ENCODE peak calls at places on chromosome 4, in six cellular contexts. R is aorta; P is neuronal stem cell; S is CD8-positive, alpha-beta T cell; V is adrenal gland; A is endodermal cell. K is an unnamed sample.
A peak's percentile ranks its signal among the peaks of the same experiment; 100 is the strongest.

GRCh38 chr4:19623866-19624265 is 627.8 kb upstream of the SLIT2 start:
- DNase-seq in A (no peak), V (no peak), P (no peak), S (no peak), R (no peak), K (no peak)

GRCh38 chr4:154367659-154368058 is 123.9 kb downstream of the DCHS2 start:
- DNase-seq in P (no peak), S (no peak), R (no peak), A (no peak), V (no peak), K (no peak)

GRCh38 chr4:94504545-94504944 is 52.8 kb downstream of the PDLIM5 start:
- DNase-seq in A (no peak), R (no peak), V (no peak), P (no peak), S (no peak), K (no peak)

GRCh38 chr4:17889692-17890091 is 78.9 kb downstream of the NCAPG start:
- DNase-seq in S (no peak), P (no peak), R (no peak), A (no peak), V (no peak), K (no peak)

GRCh38 chr4:109811707-109812106 is 3.9 kb upstream of the GAR1 start:
- DNase-seq in S (no peak), P (no peak), A (no peak), V (no peak), R (no peak), K (no peak)

GRCh38 chr4:124590480-124590879 is 122.1 kb downstream of the ANKRD50 start:
- DNase-seq in S (no peak), V (no peak), A (no peak), R (no peak), P (no peak), K (no peak)

GRCh38 chr4:104524026-104524425 is 29.3 kb upstream of the CXXC4 start:
- DNase-seq in R (no peak), S (no peak), P (no peak), A (no peak), V (no peak), K (no peak)

GRCh38 chr4:13911256-13911655 is 283.7 kb upstream of the BOD1L1 start:
- DNase-seq in S (no peak), A (no peak), R (no peak), V (no peak), P (no peak), K (no peak)

GRCh38 chr4:123616970-123617392 is 220.4 kb downstream of the SPRY1 start:
- DNase-seq in A (no peak), P (no peak), V (peak; percentile 70), S (peak; percentile 7), R (no peak), K (no peak)

GRCh38 chr4:98601719-98602118 is 56.7 kb downstream of the TSPAN5 start:
- DNase-seq in R (no peak), A (no peak), P (no peak), V (no peak), S (no peak), K (no peak)

GRCh38 chr4:109359040-109359646 is 56.7 kb upstream of the COL25A1 start:
- DNase-seq in A (no peak), P (no peak), R (no peak), V (no peak), S (no peak), K (no peak)

DNA sequence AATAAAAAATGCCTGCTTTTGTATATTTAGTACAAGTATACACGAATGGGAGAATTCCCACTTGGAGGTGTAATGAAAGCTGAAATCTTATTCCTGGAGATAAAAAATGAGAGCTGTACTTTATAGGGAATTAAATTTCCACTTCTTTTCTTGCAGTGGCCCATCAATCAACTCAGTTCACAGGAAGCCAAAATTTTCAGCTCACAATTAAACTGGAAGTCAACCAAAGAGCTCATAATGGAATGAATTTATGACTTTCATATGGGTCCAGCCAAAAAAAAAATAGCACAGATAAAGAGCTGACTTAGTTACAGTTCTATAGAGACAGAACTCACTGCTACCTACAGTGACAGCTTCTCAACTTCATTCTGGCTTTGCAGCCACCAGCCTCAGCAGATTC is 115.2 kb upstream of the TBC1D9 start:
- DNase-seq in S (no peak), P (no peak), V (no peak), R (no peak), A (no peak), K (no peak)
- H3K27me3 ChIP-seq in S (no peaks in the 10 kb centered on the region), P (no peaks in the 10 kb centered on the region), V (no peaks in the 10 kb centered on the region), R (no peaks in the 10 kb centered on the region), A (peaks cover 9% of the 10 kb centered on the region), K (no peaks in the 10 kb centered on the region)

GRCh38 chr4:53514509-53514908 is 76.8 kb downstream of the LNX1 start:
- DNase-seq in S (no peak), V (no peak), P (no peak), R (no peak), A (no peak), K (no peak)
- H3K27me3 ChIP-seq in S (no peaks in the 10 kb centered on the region), V (no peaks in the 10 kb centered on the region), P (no peaks in the 10 kb centered on the region), R (no peaks in the 10 kb centered on the region), A (no peaks in the 10 kb centered on the region), K (no peaks in the 10 kb centered on the region)

GRCh38 chr4:86661418-86661817 is 67.3 kb downstream of the PTPN13 start:
- DNase-seq in R (no peak), V (no peak), A (no peak), P (no peak), S (no peak), K (no peak)
- H3K27me3 ChIP-seq in R (no peaks in the 10 kb centered on the region), V (no peaks in the 10 kb centered on the region), A (no peaks in the 10 kb centered on the region), P (no peaks in the 10 kb centered on the region), S (no peaks in the 10 kb centered on the region), K (no peaks in the 10 kb centered on the region)

GRCh38 chr4:88119951-88120350 is 38.5 kb downstream of the ABCG2 start:
- DNase-seq in P (no peak), S (no peak), R (no peak), V (no peak), A (no peak), K (no peak)
- H3K27me3 ChIP-seq in P (no peaks in the 10 kb centered on the region), S (no peaks in the 10 kb centered on the region), R (no peaks in the 10 kb centered on the region), V (no peaks in the 10 kb centered on the region), A (no peaks in the 10 kb centered on the region), K (no peaks in the 10 kb centered on the region)

GRCh38 chr4:42152507-42153504 is at the start of gene BEND4:
- DNase-seq in R (no peak), P (no peak), V (no peak), A (peak; percentile 61), S (no peak), K (peak; percentile 37)

GRCh38 chr4:42149004-42149403 is 3.5 kb downstream of the BEND4 start:
- DNase-seq in R (no peak), V (no peak), A (no peak), S (no peak), P (no peak), K (no peak)

GRCh38 chr4:42150653-42151567 is 1.5 kb downstream of the BEND4 start:
- DNase-seq in V (no peak), S (no peak), A (peak; percentile 47), R (no peak), P (peak; percentile 3), K (peak; percentile 38)

GRCh38 chr4:42148453-42148852 is 4.0 kb downstream of the BEND4 start:
- DNase-seq in P (no peak), S (no peak), A (no peak), V (no peak), R (no peak), K (no peak)

GRCh38 chr4:42151568-42152506 is 618 bp downstream of the BEND4 start:
- DNase-seq in S (no peak), P (peak; percentile 78), A (peak; percentile 96), R (no peak), V (no peak), K (peak; percentile 94)
- H3K27me3 ChIP-seq in S (peaks cover 10% of the 10 kb centered on the region), P (peaks cover 86% of the 10 kb centered on the region), A (peaks cover 53% of the 10 kb centered on the region), R (no peaks in the 10 kb centered on the region), V (peaks cover 55% of the 10 kb centered on the region), K (peaks cover 6% of the 10 kb centered on the region)

DNA sequence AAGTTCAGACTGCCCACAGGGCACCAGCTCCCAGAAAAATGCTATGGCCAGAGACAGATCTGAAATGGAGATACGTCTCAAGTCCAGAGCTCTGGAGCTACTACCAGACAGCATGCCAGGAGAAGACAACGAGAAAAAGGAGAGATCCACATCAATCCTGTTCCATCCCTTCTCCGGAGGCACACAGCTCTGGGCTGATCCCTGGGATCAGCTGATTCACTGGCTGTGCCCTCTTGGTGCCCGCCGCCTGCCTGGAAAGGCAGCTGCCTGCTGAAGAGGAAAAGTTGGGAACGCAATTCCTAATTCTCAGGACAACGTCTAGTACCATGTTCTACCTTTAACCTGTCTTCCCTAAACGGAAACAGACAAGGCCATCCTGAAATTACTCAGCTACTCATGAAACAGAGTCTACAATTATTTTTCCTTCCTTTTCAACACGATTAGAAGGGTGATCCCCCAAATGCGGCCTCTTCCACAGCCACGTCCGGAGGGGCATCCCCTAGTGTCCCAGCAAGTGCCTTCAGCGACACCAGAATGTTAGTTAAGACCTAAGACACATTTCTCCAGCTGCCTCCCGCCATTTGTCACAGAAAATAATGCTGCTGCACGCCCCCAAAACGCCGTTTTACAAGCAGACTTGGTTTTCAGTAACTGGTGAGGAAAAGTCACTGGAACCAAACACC is 2.4 kb downstream of the ZFYVE28 start:
- DNase-seq in P (no peak), S (no peak), A (peak; percentile 47), R (no peak), V (no peak), K (no peak)
- H3K27me3 ChIP-seq in P (peaks cover 96% of the 10 kb centered on the region), S (peaks cover 10% of the 10 kb centered on the region), A (peaks cover 66% of the 10 kb centered on the region), R (no peaks in the 10 kb centered on the region), V (no peaks in the 10 kb centered on the region), K (peaks cover 33% of the 10 kb centered on the region)

GRCh38 chr4:3680656-3681055 is 85.5 kb upstream of the ADRA2C start:
- DNase-seq in A (peak; percentile 31), S (no peak), R (peak; percentile 32), V (no peak), P (no peak), K (peak; percentile 8)
- H3K27me3 ChIP-seq in A (no peaks in the 10 kb centered on the region), S (no peaks in the 10 kb centered on the region), R (no peaks in the 10 kb centered on the region), V (no peaks in the 10 kb centered on the region), P (peaks cover 11% of the 10 kb centered on the region), K (no peaks in the 10 kb centered on the region)

GRCh38 chr4:126328914-126329313 is 1014.2 kb downstream of the FAT4 start:
- DNase-seq in P (no peak), R (no peak), S (no peak), V (no peak), A (no peak), K (no peak)
- H3K27me3 ChIP-seq in P (no peaks in the 10 kb centered on the region), R (no peaks in the 10 kb centered on the region), S (no peaks in the 10 kb centered on the region), V (no peaks in the 10 kb centered on the region), A (no peaks in the 10 kb centered on the region), K (no peaks in the 10 kb centered on the region)

K was measured in H9.